ENCODE peak calls at places on chromosomes 13 and 19, in nine cellular contexts. A is omental fat pad; T is NCI-H1930; Y is AG04450; M is dorsolateral prefrontal cortex; K is psoas muscle; B is type B pancreatic cell; I is germinal center; S is stimulated activated CD4-positive, alpha-beta T cell treated with anti-CD3 and anti-CD28 coated beads, Interleukin-1b, Interleukin-23, amount 100 ng/mL, for 1 hour. H is an unnamed sample.

GRCh38 chr13:51643882-51644281 is 59.6 kb downstream of the WDFY2 start:
- DNase-seq in A (no peak), T (no peak), Y (peak), M (no peak), K (no peak), B (no peak), I (no peak), S (no peak), H (peak)

GRCh38 chr19:5083547-5083965 is 114.6 kb downstream of the KDM4B start:
- DNase-seq in A (no peak), T (no peak), Y (no peak), M (no peak), K (peak), B (no peak), I (no peak), S (no peak), H (no peak)

GRCh38 chr13:52838433-52839107 is 9.9 kb downstream of the PCDH8 start:
- DNase-seq in A (no peak), T (no peak), Y (no peak), M (no peak), K (no peak), B (no peak), I (no peak), S (no peak), H (no peak)

GRCh38 chr13:95624020-95624419 is 20.5 kb downstream of the DZIP1 start:
- DNase-seq in A (no peak), T (no peak), Y (no peak), M (no peak), K (no peak), B (no peak), I (peak), S (no peak), H (peak)

GRCh38 chr13:35530147-35530546 is 53.7 kb upstream of the MAB21L1 start:
- DNase-seq in A (no peak), T (no peak), Y (no peak), M (no peak), K (no peak), B (no peak), I (no peak), S (no peak), H (no peak)

GRCh38 chr13:43200736-43201135 is 177.3 kb downstream of the DNAJC15 start:
- DNase-seq in A (no peak), T (no peak), Y (no peak), M (no peak), K (no peak), B (no peak), I (no peak), S (no peak), H (no peak)

GRCh38 chr13:27920677-27921420 is 1.0 kb downstream of the PDX1 start:
- DNase-seq in A (no peak), T (no peak), Y (no peak), M (no peak), K (no peak), B (no peak), I (no peak), S (no peak), H (peak)

GRCh38 chr19:56069642-56070041 is 51.5 kb downstream of the ZNF787 start:
- DNase-seq in A (no peak), T (no peak), Y (no peak), M (no peak), K (no peak), B (no peak), I (no peak), S (no peak), H (no peak)

GRCh38 chr19:49442793-49443365 is 1.6 kb upstream of the SLC17A7 start:
- DNase-seq in A (peak), T (peak), Y (peak), M (no peak), K (peak), B (peak), I (peak), S (no peak), H (peak)

GRCh38 chr13:48780713-48781341 is 127.1 kb downstream of the CYSLTR2 start:
- DNase-seq in A (no peak), T (no peak), Y (no peak), M (no peak), K (no peak), B (no peak), I (no peak), S (no peak), H (no peak)

GRCh38 chr13:99741979-99742378 is 229.6 kb downstream of the ZIC5 start:
- DNase-seq in A (no peak), T (no peak), Y (no peak), M (no peak), K (no peak), B (no peak), I (no peak), S (no peak), H (no peak)

GRCh38 chr13:32903720-32904119 is 112.5 kb upstream of the KL start:
- DNase-seq in A (no peak), T (no peak), Y (no peak), M (no peak), K (no peak), B (no peak), I (no peak), S (no peak), H (no peak)

GRCh38 chr19:44891016-44891882 is at the start of gene TOMM40:
- DNase-seq in A (peak), T (peak), Y (no peak), M (no peak), K (peak), B (no peak), I (no peak), S (peak), H (no peak)

GRCh38 chr19:13619203-13619632 is 112.9 kb upstream of the CACNA1A start:
- DNase-seq in A (no peak), T (no peak), Y (no peak), M (no peak), K (no peak), B (no peak), I (no peak), S (no peak), H (no peak)

GRCh38 chr19:44142014-44142523 is 715 bp downstream of the ZNF234 start:
- DNase-seq in A (no peak), T (no peak), Y (no peak), M (no peak), K (no peak), B (no peak), I (no peak), S (no peak), H (peak)

GRCh38 chr19:58047672-58048071 is 11.4 kb upstream of the ZNF135 start:
- DNase-seq in A (no peak), T (no peak), Y (no peak), M (no peak), K (no peak), B (no peak), I (no peak), S (no peak), H (no peak)

GRCh38 chr13:39023761-39024160 is 14.1 kb downstream of the PROSER1 start:
- DNase-seq in A (no peak), T (no peak), Y (no peak), M (no peak), K (no peak), B (no peak), I (no peak), S (no peak), H (no peak)

GRCh38 chr13:93174260-93174659 is 52.3 kb upstream of the GPC6 start:
- DNase-seq in A (no peak), T (no peak), Y (no peak), M (no peak), K (no peak), B (no peak), I (no peak), S (no peak), H (no peak)

GRCh38 chr13:31374682-31375081 is 174.9 kb downstream of the B3GLCT start:
- DNase-seq in A (no peak), T (no peak), Y (no peak), M (no peak), K (no peak), B (no peak), I (no peak), S (no peak), H (no peak)

GRCh38 chr19:49861127-49861526 is 6.2 kb downstream of the PNKP start:
- DNase-seq in A (no peak), T (no peak), Y (no peak), M (no peak), K (peak), B (no peak), I (no peak), S (no peak), H (peak)

GRCh38 chr19:45130888-45131615 is 29.7 kb downstream of the NKPD1 start:
- DNase-seq in A (no peak), T (peak), Y (no peak), M (peak), K (no peak), B (no peak), I (no peak), S (no peak), H (no peak)

GRCh38 chr13:62129000-62129551 is 713.4 kb upstream of the PCDH20 start:
- DNase-seq in A (no peak), T (no peak), Y (no peak), M (no peak), K (no peak), B (no peak), I (no peak), S (no peak), H (no peak)